ENCODE peak calls at places on chromosomes 11 and 22, in seven cellular contexts. M is renal cortical epithelial cell, F is mesendoderm, W is left cardiac atrium, P is AG09309, I is hepatocyte, Y is nucleus accumbens. H is an unnamed sample.

GRCh38 chr11:67439321-67440228 is 2.1 kb upstream of the PTPRCAP start:
- DNase-seq in M (peak; percentile 40), F (peak; percentile 62), W (peak; percentile 40), P (no peak), I (no peak), Y (no peak), H (peak; percentile 84)

GRCh38 chr11:78414321-78415051 is 3.1 kb downstream of the GAB2 start:
- DNase-seq in M (peak; percentile 32), F (peak; percentile 23), W (no peak), P (no peak), I (peak; percentile 12), Y (no peak), H (no peak)

GRCh38 chr22:46446799-46447198 is 90.6 kb downstream of the CELSR1 start:
- DNase-seq in M (no peak), F (no peak), W (no peak), P (no peak), I (no peak), Y (no peak), H (no peak)

GRCh38 chr11:1832181-1832988 is 2.4 kb upstream of the SYT8 start:
- DNase-seq in M (no peak), F (peak; percentile 26), W (peak; percentile 60), P (no peak), I (peak; percentile 75), Y (no peak), H (peak; percentile 99)

GRCh38 chr11:295351-296205 is 3.7 kb downstream of the IFITM5 start:
- DNase-seq in M (no peak), F (no peak), W (peak; percentile 17), P (no peak), I (no peak), Y (no peak), H (peak; percentile 44)

GRCh38 chr22:48222742-48223487 is 1460.5 kb downstream of the TBC1D22A start:
- DNase-seq in M (no peak), F (no peak), W (no peak), P (no peak), I (no peak), Y (no peak), H (no peak)

GRCh38 chr11:119864836-119865235 is 135.8 kb upstream of the NECTIN1 start:
- DNase-seq in M (no peak), F (no peak), W (no peak), P (no peak), I (no peak), Y (no peak), H (no peak)

GRCh38 chr11:8337115-8337386 is 73.4 kb upstream of the LMO1 start:
- DNase-seq in M (no peak), F (no peak), W (no peak), P (no peak), I (no peak), Y (no peak), H (no peak)

GRCh38 chr11:116114198-116114651 is 610.0 kb upstream of the CADM1 start:
- DNase-seq in M (no peak), F (no peak), W (no peak), P (no peak), I (no peak), Y (peak; percentile 63), H (no peak)

GRCh38 chr11:58898106-58898505 is 41.2 kb upstream of the GLYATL1 start:
- DNase-seq in M (no peak), F (no peak), W (no peak), P (no peak), I (no peak), Y (no peak), H (no peak)

GRCh38 chr22:35313311-35314121 is 13.8 kb downstream of the TOM1 start:
- DNase-seq in M (peak; percentile 96), F (no peak), W (peak; percentile 60), P (peak; percentile 84), I (peak; percentile 44), Y (no peak), H (no peak)

GRCh38 chr11:65301491-65302329 is 13.0 kb upstream of the CDC42EP2 start:
- DNase-seq in M (no peak), F (peak; percentile 72), W (peak; percentile 70), P (no peak), I (peak; percentile 80), Y (peak; percentile 64), H (peak; percentile 93)

GRCh38 chr11:72038491-72038890 is 39.8 kb downstream of the IL18BP start:
- DNase-seq in M (no peak), F (no peak), W (peak; percentile 62), P (peak; percentile 46), I (peak; percentile 59), Y (peak; percentile 61), H (no peak)

GRCh38 chr11:126547161-126547560 is 191.7 kb downstream of the ST3GAL4 start:
- DNase-seq in M (peak; percentile 48), F (no peak), W (no peak), P (peak; percentile 67), I (no peak), Y (no peak), H (no peak)

GRCh38 chr11:1395773-1396374 is 6.1 kb downstream of the BRSK2 start:
- DNase-seq in M (no peak), F (no peak), W (no peak), P (no peak), I (no peak), Y (no peak), H (no peak)

GRCh38 chr11:62912268-62912667 is 8.9 kb downstream of the CHRM1 start:
- DNase-seq in M (no peak), F (no peak), W (no peak), P (no peak), I (no peak), Y (no peak), H (peak; percentile 15)

GRCh38 chr11:78192223-78192719 is 3.6 kb downstream of the USP35 start:
- DNase-seq in M (no peak), F (no peak), W (no peak), P (no peak), I (no peak), Y (no peak), H (no peak)

GRCh38 chr22:25668437-25668836 is 73.6 kb upstream of the MYO18B start:
- DNase-seq in M (peak; percentile 71), F (no peak), W (peak; percentile 38), P (peak; percentile 46), I (no peak), Y (no peak), H (no peak)

GRCh38 chr11:123145220-123145619 is 49.8 kb downstream of the CLMP start:
- DNase-seq in M (peak; percentile 95), F (no peak), W (peak; percentile 44), P (no peak), I (peak; percentile 66), Y (no peak), H (peak; percentile 32)

GRCh38 chr11:94125408-94126120 is 3.1 kb upstream of the PANX1 start:
- DNase-seq in M (no peak), F (no peak), W (no peak), P (no peak), I (no peak), Y (no peak), H (no peak)

GRCh38 chr11:69354545-69354897 is 60.6 kb downstream of the MYEOV start:
- DNase-seq in M (no peak), F (no peak), W (no peak), P (no peak), I (no peak), Y (no peak), H (no peak)

GRCh38 chr11:112632866-112633505 is 328.2 kb upstream of the NCAM1 start:
- DNase-seq in M (peak; percentile 11), F (no peak), W (no peak), P (no peak), I (no peak), Y (no peak), H (no peak)

GRCh38 chr11:108237058-108237481 is 14.2 kb downstream of the ATM start:
- DNase-seq in M (no peak), F (no peak), W (no peak), P (no peak), I (no peak), Y (no peak), H (no peak)

GRCh38 chr11:57786436-57786835 is 24.8 kb downstream of the CTNND1 start:
- DNase-seq in M (no peak), F (no peak), W (no peak), P (no peak), I (no peak), Y (no peak), H (no peak)

GRCh38 chr22:44396021-44396726 is 83.4 kb upstream of the SHISAL1 start:
- DNase-seq in M (no peak), F (no peak), W (no peak), P (no peak), I (no peak), Y (no peak), H (peak; percentile 56)

GRCh38 chr11:7512525-7513209 is 1.1 kb upstream of the PPFIBP2 start:
- DNase-seq in M (peak; percentile 38), F (no peak), W (peak; percentile 85), P (peak; percentile 33), I (peak; percentile 41), Y (peak; percentile 44), H (peak; percentile 16)

GRCh38 chr22:24002849-24003248 is 2.4 kb downstream of the GSTT4 start:
- DNase-seq in M (no peak), F (no peak), W (no peak), P (no peak), I (no peak), Y (no peak), H (no peak)